ENCODE peak calls at places on chromosomes 5 and 9, in four cellular contexts. Y, A, Q and T are unnamed samples.

GRCh38 chr9:36772449-36773370 is 200.0 kb downstream of the MELK start:
- DNase-seq in Y (no peak), A (no peak), Q (no peak), T (no peak)

GRCh38 chr5:169712428-169712827 is 75.4 kb downstream of the DOCK2 start:
- DNase-seq in Y (no peak), A (no peak), Q (no peak), T (no peak)

GRCh38 chr9:94860678-94861588 is 134.4 kb downstream of the AOPEP start:
- DNase-seq in Y (no peak), A (peak; percentile 38), Q (no peak), T (peak; percentile 53)

GRCh38 chr9:76891279-76891678 is 14.6 kb downstream of the PRUNE2 start:
- DNase-seq in Y (no peak), A (no peak), Q (no peak), T (no peak)

GRCh38 chr9:138053321-138053868 is 175.8 kb downstream of the CACNA1B start:
- DNase-seq in Y (no peak), A (no peak), Q (peak; percentile 60), T (peak; percentile 28)

GRCh38 chr9:84761137-84761808 is 91.7 kb downstream of the NTRK2 start:
- DNase-seq in Y (no peak), A (no peak), Q (no peak), T (no peak)

GRCh38 chr9:137127301-137128157 is 11.4 kb upstream of the GRIN1 start:
- DNase-seq in Y (no peak), A (no peak), Q (no peak), T (no peak)

GRCh38 chr5:60494635-60495034 is 205.3 kb downstream of the DEPDC1B start:
- DNase-seq in Y (no peak), A (no peak), Q (no peak), T (no peak)

GRCh38 chr5:73966411-73966810 is 340.4 kb downstream of the ARHGEF28 start:
- DNase-seq in Y (no peak), A (no peak), Q (no peak), T (no peak)

GRCh38 chr5:117731445-117731844 is 1156.8 kb upstream of the SEMA6A start:
- DNase-seq in Y (no peak), A (no peak), Q (no peak), T (no peak)

GRCh38 chr5:90191352-90192045 is 218.1 kb downstream of the CETN3 start:
- DNase-seq in Y (no peak), A (no peak), Q (no peak), T (no peak)

GRCh38 chr5:124001216-124001615 is 489.2 kb downstream of the CSNK1G3 start:
- DNase-seq in Y (no peak), A (no peak), Q (no peak), T (no peak)

GRCh38 chr5:75588666-75589065 is 22.6 kb upstream of the ANKDD1B start:
- DNase-seq in Y (no peak), A (no peak), Q (no peak), T (no peak)

GRCh38 chr9:18451409-18451808 is 22.5 kb upstream of the ADAMTSL1 start:
- DNase-seq in Y (no peak), A (no peak), Q (no peak), T (no peak)

GRCh38 chr5:124655211-124655880 is 91.1 kb downstream of the ZNF608 start:
- DNase-seq in Y (no peak), A (no peak), Q (no peak), T (no peak)

GRCh38 chr9:69649566-69650260 is 22.5 kb downstream of the APBA1 start:
- DNase-seq in Y (no peak), A (no peak), Q (no peak), T (no peak)

GRCh38 chr5:143057580-143057999 is 287.4 kb downstream of the ARHGAP26 start:
- DNase-seq in Y (peak; percentile 27), A (no peak), Q (no peak), T (no peak)

GRCh38 chr9:134676886-134677285 is 35.3 kb downstream of the COL5A1 start:
- DNase-seq in Y (no peak), A (no peak), Q (no peak), T (no peak)

GRCh38 chr9:138074516-138074915 is 196.9 kb downstream of the CACNA1B start:
- DNase-seq in Y (peak; percentile 4), A (no peak), Q (peak; percentile 56), T (peak; percentile 17)

GRCh38 chr9:33355933-33356332 is 46.4 kb downstream of the AQP7 start:
- DNase-seq in Y (no peak), A (no peak), Q (no peak), T (no peak)

GRCh38 chr9:134289241-134289875 is 36.9 kb upstream of the RXRA start:
- DNase-seq in Y (no peak), A (no peak), Q (no peak), T (no peak)

GRCh38 chr5:156328766-156329165 is 1.8 kb downstream of the SGCD start:
- DNase-seq in Y (no peak), A (no peak), Q (no peak), T (no peak)

GRCh38 chr9:129884220-129885017 is 49.2 kb downstream of the USP20 start:
- DNase-seq in Y (peak; percentile 89), A (peak; percentile 90), Q (peak; percentile 83), T (peak; percentile 97)

GRCh38 chr5:431001-431710 is 11.8 kb upstream of the EXOC3 start:
- DNase-seq in Y (no peak), A (no peak), Q (no peak), T (no peak)

GRCh38 chr9:134778841-134779411 is 101.7 kb upstream of the FCN2 start:
- DNase-seq in Y (peak; percentile 63), A (no peak), Q (no peak), T (no peak)

GRCh38 chr5:39191216-39191615 is 28.1 kb downstream of the FYB1 start:
- DNase-seq in Y (no peak), A (no peak), Q (no peak), T (no peak)

GRCh38 chr9:130370226-130370625 is 74.5 kb upstream of the ASS1 start:
- DNase-seq in Y (no peak), A (no peak), Q (no peak), T (no peak)

GRCh38 chr9:119689879-119690278 is 320.6 kb upstream of the BRINP1 start:
- DNase-seq in Y (no peak), A (no peak), Q (no peak), T (no peak)

GRCh38 chr5:6201626-6202025 is 176.7 kb downstream of the MED10 start:
- DNase-seq in Y (no peak), A (no peak), Q (no peak), T (no peak)

GRCh38 chr5:106363578-106363977 is 1307.2 kb downstream of the EFNA5 start:
- DNase-seq in Y (no peak), A (no peak), Q (no peak), T (no peak)

GRCh38 chr5:56818409-56819026 is 3.2 kb downstream of the MAP3K1 start:
- DNase-seq in Y (no peak), A (no peak), Q (no peak), T (no peak)

GRCh38 chr5:170572453-170572852 is 68.6 kb downstream of the KCNIP1 start:
- DNase-seq in Y (no peak), A (peak; percentile 40), Q (no peak), T (no peak)

GRCh38 chr5:89733772-89734171 is 675.8 kb downstream of the CETN3 start:
- DNase-seq in Y (no peak), A (no peak), Q (no peak), T (no peak)

GRCh38 chr5:71887680-71888079 is 168.6 kb downstream of the CARTPT start:
- DNase-seq in Y (no peak), A (no peak), Q (no peak), T (no peak)

GRCh38 chr9:29830815-29831214 is 2257.5 kb upstream of the C9orf72 start:
- DNase-seq in Y (no peak), A (no peak), Q (no peak), T (no peak)

GRCh38 chr5:66828551-66829421 is 232.6 kb downstream of the MAST4 start:
- DNase-seq in Y (peak; percentile 51), A (no peak), Q (no peak), T (peak; percentile 52)

GRCh38 chr9:127185931-127186781 is 63.7 kb upstream of the ANGPTL2 start:
- DNase-seq in Y (peak; percentile 92), A (no peak), Q (no peak), T (no peak)

GRCh38 chr9:75889977-75890540 is 414 bp upstream of the PCSK5 start:
- DNase-seq in Y (peak; percentile 58), A (no peak), Q (no peak), T (no peak)